ENCODE peak calls at places on chromosomes 6 and 20, in four cellular contexts. B is IMR-90, I is OCI-LY7, N is fibroblast of the aortic adventitia. L is an unnamed sample.

GRCh38 chr20:5895626-5896025 is 54.7 kb downstream of the TRMT6 start:
- DNase-seq in B (no peak), I (no peak), N (no peak), L (no peak)

GRCh38 chr20:23007886-23008285 is 27.2 kb upstream of the SSTR4 start:
- DNase-seq in B (no peak), I (no peak), N (no peak), L (no peak)

GRCh38 chr20:50817776-50818172 is 22.9 kb downstream of the BCAS4 start:
- DNase-seq in B (no peak), I (peak; percentile 53), N (no peak), L (no peak)

GRCh38 chr6:140046030-140046632 is 671.7 kb upstream of the CITED2 start:
- DNase-seq in B (no peak), I (no peak), N (no peak), L (no peak)

GRCh38 chr6:104887350-104887749 is 27.6 kb upstream of the HACE1 start:
- DNase-seq in B (peak; percentile 47), I (peak; percentile 30), N (peak; percentile 38), L (peak; percentile 12)

GRCh38 chr6:166541876-166542579 is 44.5 kb downstream of the RAMACL start:
- DNase-seq in B (peak; percentile 21), I (no peak), N (no peak), L (no peak)

GRCh38 chr20:47113362-47114118 is 218.9 kb downstream of the EYA2 start:
- DNase-seq in B (peak; percentile 76), I (no peak), N (peak; percentile 7), L (no peak)

GRCh38 chr20:57092112-57092899 is 174.1 kb downstream of the BMP7 start:
- DNase-seq in B (peak; percentile 26), I (peak; percentile 79), N (peak; percentile 22), L (peak; percentile 67)

GRCh38 chr6:113564401-113565161 is 292.6 kb upstream of the MARCKS start:
- DNase-seq in B (peak; percentile 92), I (no peak), N (peak; percentile 98), L (peak; percentile 10)

DNA sequence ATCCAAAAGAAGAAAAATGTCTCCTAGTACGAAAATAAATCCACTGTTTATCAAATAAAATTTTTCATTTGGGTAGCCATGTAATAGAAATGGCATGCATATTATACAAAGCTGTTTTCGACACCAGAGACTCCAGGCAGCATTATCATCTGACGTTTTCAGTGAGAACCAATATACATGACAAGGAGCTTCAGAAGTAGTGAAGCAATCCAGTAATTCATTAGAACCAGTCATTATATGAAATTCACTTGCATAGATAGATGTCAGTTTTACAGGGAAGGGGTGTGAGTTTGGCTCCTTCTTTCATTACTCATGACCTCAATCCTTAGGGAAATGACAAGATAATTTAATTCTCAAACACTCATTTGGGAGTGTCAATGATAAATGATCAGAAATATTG is 14.7 kb downstream of the HTR1B start:
- DNase-seq in B (peak; percentile 20), I (no peak), N (no peak), L (no peak)
- TF ChIP-seq CTCF in B (no peak), I (no peak), N (no peak), L (no peak)

GRCh38 chr20:53594068-53595017 is 704 bp upstream of the ZNF217 start:
- DNase-seq in B (peak; percentile 90), I (peak; percentile 96), N (peak; percentile 86), L (peak; percentile 97)
- TF ChIP-seq CTCF in B (peak; percentile 24), I (peak; percentile 59), N (no peak), L (peak; percentile 63)

GRCh38 chr6:56618050-56618449 is 24.6 kb downstream of the DST start:
- DNase-seq in B (no peak), I (no peak), N (no peak), L (no peak)
- TF ChIP-seq CTCF in B (peak; percentile 14), I (peak; percentile 41), N (peak; percentile 25), L (peak; percentile 18)

GRCh38 chr20:768426-768978 is at the start of gene SLC52A3:
- DNase-seq in B (no peak), I (no peak), N (no peak), L (peak; percentile 19)
- TF ChIP-seq CTCF in B (no peak), I (no peak), N (no peak), L (peak; percentile 50)

DNA sequence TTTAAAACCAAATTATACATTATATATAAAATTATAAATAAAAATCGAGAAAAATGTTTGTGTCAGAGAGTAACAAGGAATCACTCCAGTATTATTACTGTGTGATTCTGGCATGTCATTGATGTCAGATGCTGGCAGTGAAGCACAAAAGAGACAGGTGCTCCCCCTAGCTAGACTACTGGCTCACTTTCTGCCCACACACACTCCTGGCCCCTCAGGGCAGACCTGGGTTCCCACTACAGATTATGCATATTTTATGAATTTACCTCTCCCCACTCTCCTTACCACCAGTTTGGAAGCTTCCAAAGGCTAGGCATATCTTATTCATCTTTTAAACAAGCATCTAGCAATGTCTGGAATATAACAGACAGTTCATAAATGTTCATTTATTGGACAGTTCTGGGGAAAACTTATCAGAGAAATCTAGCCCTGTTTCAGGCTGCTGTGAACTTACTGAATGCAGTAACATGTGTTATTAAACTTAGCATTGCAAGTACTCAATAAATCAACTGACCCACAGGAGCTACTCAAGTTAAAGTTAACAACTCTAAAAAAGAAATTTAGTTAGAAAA is 12.8 kb downstream of the SNX3 start:
- DNase-seq in B (no peak), I (no peak), N (no peak), L (no peak)
- TF ChIP-seq CTCF in B (no peak), I (peak; percentile 27), N (no peak), L (no peak)

L was measured in progenitor cell of endocrine pancreas.